ENCODE peak calls at places on chromosome 16, in six cellular contexts. I is breast epithelium, P is body of pancreas, U is Peyer's patch, X is heart left ventricle, Q is ovary. L is an unnamed sample.

GRCh38 chr16:76303637-76304314 is 26.6 kb downstream of the CNTNAP4 start:
- DNase-seq in P (no peak), I (no peak), Q (no peak), X (no peak), U (no peak), L (no peak)

GRCh38 chr16:56343661-56344517 is 81.5 kb downstream of the AMFR start:
- DNase-seq in I (no peak), X (no peak), P (no peak), Q (no peak), U (no peak), L (no peak)

GRCh38 chr16:49281843-49282642 is 405 bp upstream of the CBLN1 start:
- DNase-seq in I (peak; percentile 60), X (peak; percentile 87), P (peak; percentile 92), Q (peak; percentile 79), U (peak; percentile 85), L (peak; percentile 90)

GRCh38 chr16:88653606-88654362 is 2.9 kb upstream of the CYBA start:
- DNase-seq in P (no peak), X (no peak), I (no peak), U (no peak), Q (no peak), L (no peak)

GRCh38 chr16:11774065-11774626 is 22.9 kb downstream of the ZC3H7A start:
- DNase-seq in U (no peak), P (no peak), X (no peak), Q (no peak), I (no peak), L (no peak)

GRCh38 chr16:20867585-20867984 is 32.6 kb downstream of the DCUN1D3 start:
- DNase-seq in I (no peak), Q (no peak), P (no peak), U (no peak), X (no peak), L (no peak)

GRCh38 chr16:50448522-50448921 is 79.7 kb upstream of the BRD7 start:
- DNase-seq in X (no peak), P (no peak), Q (no peak), U (peak; percentile 17), I (no peak), L (no peak)

GRCh38 chr16:3938843-3939624 is 58.5 kb upstream of the CREBBP start:
- DNase-seq in U (peak; percentile 60), X (peak; percentile 47), P (peak; percentile 36), I (no peak), Q (peak; percentile 81), L (no peak)

GRCh38 chr16:75222271-75222783 is 3.5 kb downstream of the CTRB1 start:
- DNase-seq in X (no peak), P (peak; percentile 78), U (no peak), Q (no peak), I (no peak), L (no peak)

GRCh38 chr16:72241930-72242329 is 70.0 kb upstream of the PMFBP1 start:
- DNase-seq in I (no peak), Q (peak; percentile 40), P (peak; percentile 35), U (no peak), X (no peak), L (no peak)

DNA sequence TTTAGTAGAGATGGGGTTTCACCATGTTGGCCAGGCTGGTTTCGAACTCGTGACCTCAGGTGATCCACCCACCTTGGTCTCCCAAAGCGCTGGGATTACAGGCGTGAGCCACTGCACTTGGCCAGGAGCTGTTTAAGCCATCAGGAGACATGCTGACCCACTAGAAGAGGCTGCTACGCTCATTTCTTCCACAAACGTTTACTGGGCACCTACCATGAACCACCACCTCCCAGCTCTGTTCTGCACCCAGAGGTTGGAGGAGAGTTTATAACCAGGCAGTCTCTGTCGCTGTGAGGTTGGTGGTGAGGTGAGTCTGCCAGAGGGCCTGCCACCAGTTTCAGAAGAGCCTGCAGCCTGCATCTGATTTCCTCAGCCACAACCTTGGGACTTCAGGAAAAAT is 51.8 kb downstream of the SF3B3 start:
- DNase-seq in I (no peak), Q (no peak), U (peak; percentile 34), X (no peak), P (no peak), L (no peak)
- TF ChIP-seq POLR2A in I (no peak), Q (no peak), U (no peak), X (no peak), P (no peak), L (no peak)

DNA sequence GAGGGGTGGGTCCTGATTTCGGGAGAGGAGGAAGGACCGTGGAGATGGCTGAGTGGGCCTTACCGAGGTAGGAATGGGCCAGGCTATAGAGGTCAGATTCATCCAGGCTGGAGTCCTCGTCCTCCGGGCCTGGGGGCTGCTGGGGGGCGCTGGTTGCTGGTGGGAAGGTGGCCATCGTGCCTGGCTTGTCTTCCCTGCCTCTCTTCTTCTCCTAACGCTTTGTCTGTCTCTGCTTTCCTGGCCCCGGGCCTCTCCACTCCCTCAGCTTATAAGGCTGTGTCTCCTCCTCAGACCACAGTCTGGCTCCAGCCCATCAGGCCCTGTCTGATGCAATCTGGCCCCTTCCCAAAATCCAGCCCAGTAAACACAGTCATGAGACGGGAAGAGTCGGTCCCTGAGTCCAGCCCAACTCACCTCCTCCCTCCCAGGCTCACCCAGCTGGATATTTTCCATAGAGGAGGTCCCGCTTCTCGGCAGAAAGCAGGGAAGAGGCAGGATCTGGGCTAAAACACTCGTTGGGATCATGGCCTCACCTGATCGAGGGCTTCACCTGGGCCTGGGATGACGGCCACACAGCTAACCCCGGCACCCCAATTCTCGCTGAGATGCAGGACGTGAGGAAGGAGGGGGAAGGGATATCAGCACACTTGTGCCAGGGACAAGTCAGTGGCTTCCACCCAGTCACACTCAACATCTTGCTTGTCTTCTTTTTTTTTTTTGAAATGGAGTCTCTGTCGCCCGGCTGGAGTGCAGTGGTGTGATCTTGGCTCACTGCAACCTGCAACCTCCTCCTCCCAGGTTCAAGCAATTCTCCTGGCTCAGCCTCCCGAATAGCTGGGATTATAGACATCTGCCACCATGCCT is at the start of gene NUPR1:
- DNase-seq in P (peak; percentile 96), U (peak; percentile 89), I (peak; percentile 99), Q (peak; percentile 96), X (peak; percentile 95), L (peak; percentile 99)
- TF ChIP-seq POLR2A in P (peak; percentile 86), U (no peak), I (peak; percentile 94), Q (peak; percentile 88), X (no peak), L (peak; percentile 92)

GRCh38 chr16:13919330-13919682 is 648 bp upstream of the ERCC4 start:
- DNase-seq in I (no peak), X (peak; percentile 18), P (no peak), U (no peak), Q (no peak), L (no peak)

GRCh38 chr16:13923703-13924298 is 3.8 kb downstream of the ERCC4 start:
- DNase-seq in X (no peak), I (no peak), P (no peak), Q (no peak), U (no peak), L (no peak)

GRCh38 chr16:13920510-13920818 is 510 bp downstream of the ERCC4 start:
- DNase-seq in P (no peak), U (peak; percentile 46), I (no peak), Q (no peak), X (no peak), L (no peak)

GRCh38 chr16:13921328-13921727 is 1.4 kb downstream of the ERCC4 start:
- DNase-seq in P (no peak), U (no peak), Q (no peak), X (no peak), I (no peak), L (no peak)

GRCh38 chr16:13919683-13920509 is at the start of gene ERCC4:
- DNase-seq in Q (peak; percentile 100), X (peak; percentile 99), U (peak; percentile 100), I (peak; percentile 99), P (peak; percentile 99), L (peak; percentile 99)
- TF ChIP-seq POLR2A in Q (peak; percentile 19), X (no peak), U (peak; percentile 33), I (peak; percentile 42), P (peak; percentile 75), L (no peak)

DNA sequence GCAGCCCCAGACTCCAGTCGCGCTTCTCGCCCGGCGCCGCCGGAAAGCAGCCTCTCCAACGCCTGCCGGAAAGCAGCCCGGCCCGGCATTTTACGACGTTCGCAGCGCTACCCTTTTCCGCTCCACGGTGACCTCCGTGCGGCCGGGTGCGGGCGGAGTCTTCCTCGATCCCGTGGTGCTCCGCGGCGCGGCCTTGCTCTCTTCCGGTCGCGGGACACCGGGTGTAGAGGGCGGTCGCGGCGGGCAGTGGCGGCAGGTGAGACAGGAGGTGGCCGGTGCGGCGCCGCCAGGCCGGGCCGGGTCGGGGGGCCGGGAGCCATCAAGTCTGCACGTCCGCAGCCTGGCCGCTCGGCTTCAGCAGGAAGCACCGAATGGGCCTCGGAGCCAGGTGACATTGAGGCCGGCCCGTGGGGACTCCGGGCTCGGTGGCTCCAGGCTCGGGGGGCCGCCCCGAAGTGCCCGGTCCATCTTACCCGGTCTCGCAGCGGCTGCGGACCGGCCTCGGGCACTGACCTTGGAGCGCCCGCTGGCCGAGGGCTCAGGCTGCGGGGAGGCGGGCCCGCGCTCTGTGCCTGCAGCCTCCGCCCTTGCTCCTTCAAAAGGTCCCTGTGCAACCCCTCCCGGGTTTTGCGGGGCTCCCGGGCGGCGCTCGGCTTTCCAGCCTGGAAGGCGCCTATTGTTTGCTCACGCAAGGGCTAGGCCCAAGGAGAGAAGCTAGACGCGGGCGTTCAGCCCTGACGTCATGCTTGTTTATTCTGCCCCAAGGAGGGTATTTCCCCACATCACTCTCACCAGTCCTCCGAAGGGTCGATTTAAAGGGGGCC is at the start of the genes COX4I1 and EMC8:
- DNase-seq in U (peak; percentile 98), I (peak; percentile 86), X (peak; percentile 97), Q (peak; percentile 97), P (peak; percentile 95), L (peak; percentile 97)
- TF ChIP-seq POLR2A in U (peak; percentile 96), I (peak; percentile 44), X (peak; percentile 56), Q (peak; percentile 63), P (peak; percentile 76), L (peak; percentile 77)

GRCh38 chr16:1080801-1081733 is 8.5 kb downstream of the SSTR5 start:
- DNase-seq in I (no peak), X (no peak), Q (no peak), P (no peak), U (no peak), L (no peak)

GRCh38 chr16:1079786-1080525 is 7.4 kb downstream of the SSTR5 start:
- DNase-seq in I (no peak), P (no peak), X (no peak), Q (no peak), U (no peak), L (no peak)

GRCh38 chr16:1081734-1082265 is 9.3 kb downstream of the SSTR5 start:
- DNase-seq in U (no peak), P (no peak), I (no peak), X (no peak), Q (no peak), L (no peak)

GRCh38 chr16:1082952-1083675 is 10.6 kb downstream of the SSTR5 start:
- DNase-seq in I (no peak), X (no peak), P (no peak), Q (no peak), U (no peak), L (no peak)

DNA sequence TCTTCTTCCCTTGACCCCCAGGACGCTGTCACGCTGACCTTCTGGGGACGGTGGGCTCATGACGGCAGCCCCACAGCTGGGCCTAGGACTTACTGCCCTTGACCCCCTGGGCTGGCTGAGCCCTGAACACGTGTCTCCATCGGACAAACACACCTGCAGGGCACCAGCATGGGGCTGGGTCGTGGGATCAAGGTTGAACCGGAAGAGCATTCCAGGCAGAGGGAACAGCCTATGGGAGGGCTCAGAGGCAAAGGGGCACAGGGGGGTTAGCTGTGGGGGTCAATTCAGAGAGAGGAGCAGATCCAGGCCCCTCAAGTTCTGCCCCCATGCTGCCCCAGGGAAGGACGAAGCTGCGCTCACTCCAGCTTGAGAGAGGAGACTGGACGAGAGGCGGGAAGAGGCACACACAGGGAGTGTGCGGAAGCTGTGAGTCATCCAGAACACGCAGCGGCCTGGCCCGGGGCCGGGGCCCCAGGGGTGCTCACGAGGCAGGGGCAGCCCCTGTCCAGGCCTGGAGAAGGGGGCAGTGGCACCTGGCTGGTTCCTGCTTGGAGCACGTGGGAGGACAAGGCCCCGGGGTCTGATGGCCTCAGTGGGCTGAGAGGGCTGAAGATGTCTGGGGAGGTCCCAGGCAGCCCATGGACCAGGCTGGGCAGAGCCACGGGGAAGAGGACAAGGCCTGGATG is 9.9 kb downstream of the SSTR5 start:
- DNase-seq in P (no peak), Q (no peak), X (no peak), I (no peak), U (no peak), L (no peak)
- TF ChIP-seq POLR2A in P (no peak), Q (no peak), X (no peak), I (no peak), U (no peak), L (no peak)